ENCODE peak calls at places on chromosomes 6 and 20, in four cellular contexts. J is NCI-H1436, Y is GM03348, S is upper lobe of right lung. P is an unnamed sample.

GRCh38 chr6:65819152-65819551 is 112.1 kb upstream of the EYS start:
- DNase-seq in J (no peak), Y (no peak), S (no peak), P (peak)

GRCh38 chr6:125095501-125096301 is 57.9 kb upstream of the TPD52L1 start:
- DNase-seq in J (no peak), Y (peak), S (no peak), P (no peak)

GRCh38 chr6:76026101-76026500 is 46.4 kb downstream of the IMPG1 start:
- DNase-seq in J (no peak), Y (no peak), S (no peak), P (peak)

GRCh38 chr20:36398515-36398914 is 92.4 kb downstream of the DLGAP4 start:
- DNase-seq in J (no peak), Y (no peak), S (no peak), P (no peak)

GRCh38 chr6:2229742-2230141 is 15.7 kb downstream of the GMDS start:
- DNase-seq in J (no peak), Y (no peak), S (no peak), P (no peak)

GRCh38 chr6:71887744-71888115 is 1.4 kb downstream of the RIMS1 start:
- DNase-seq in J (no peak), Y (no peak), S (no peak), P (no peak)

GRCh38 chr6:14177413-14178082 is 60.0 kb downstream of the CD83 start:
- DNase-seq in J (no peak), Y (no peak), S (no peak), P (no peak)

GRCh38 chr20:14877616-14878015 is 540.2 kb upstream of the FLRT3 start:
- DNase-seq in J (no peak), Y (no peak), S (no peak), P (no peak)

GRCh38 chr20:11917663-11918062 is at the start of gene BTBD3:
- DNase-seq in J (peak), Y (peak), S (no peak), P (peak)

GRCh38 chr20:35325385-35325784 is 33.2 kb upstream of the FAM83C start:
- DNase-seq in J (no peak), Y (no peak), S (no peak), P (no peak)

GRCh38 chr20:45735552-45735951 is 13.4 kb downstream of the SPINT4 start:
- DNase-seq in J (no peak), Y (no peak), S (no peak), P (no peak)

GRCh38 chr20:17765017-17765416 is 65.3 kb downstream of the BANF2 start:
- DNase-seq in J (no peak), Y (no peak), S (no peak), P (no peak)

GRCh38 chr6:53111865-53112264 is 36.8 kb downstream of the GCM1 start:
- DNase-seq in J (no peak), Y (no peak), S (no peak), P (peak)

GRCh38 chr20:64119301-64119680 is 11.9 kb upstream of the NPBWR2 start:
- DNase-seq in J (no peak), Y (no peak), S (peak), P (peak)

GRCh38 chr20:44358776-44359175 is 3.3 kb downstream of the HNF4A start:
- DNase-seq in J (no peak), Y (no peak), S (no peak), P (no peak)

GRCh38 chr20:34171640-34172039 is 59.6 kb upstream of the EIF2S2 start:
- DNase-seq in J (no peak), Y (no peak), S (no peak), P (no peak)

GRCh38 chr20:60214901-60215522 is 256.8 kb downstream of the CDH26 start:
- DNase-seq in J (no peak), Y (no peak), S (no peak), P (no peak)

GRCh38 chr6:43246301-43247114 is 3.2 kb downstream of the TTBK1 start:
- DNase-seq in J (no peak), Y (no peak), S (peak), P (peak)

GRCh38 chr6:4403828-4404227 is 268.5 kb upstream of the ECI2 start:
- DNase-seq in J (no peak), Y (no peak), S (no peak), P (no peak)

GRCh38 chr6:166630421-166630820 is 3.4 kb upstream of the RPS6KA2 start:
- DNase-seq in J (no peak), Y (no peak), S (no peak), P (no peak)

GRCh38 chr20:58994390-58995159 is 12.5 kb downstream of the CTSZ start:
- DNase-seq in J (no peak), Y (no peak), S (no peak), P (no peak)

GRCh38 chr6:52117352-52117751 is 29.9 kb upstream of the PKHD1 start:
- DNase-seq in J (no peak), Y (no peak), S (no peak), P (no peak)

GRCh38 chr6:164911151-164911550 is 398.3 kb downstream of the C6orf118 start:
- DNase-seq in J (no peak), Y (no peak), S (no peak), P (no peak)

GRCh38 chr20:53827996-53828672 is 234.5 kb upstream of the ZNF217 start:
- DNase-seq in J (no peak), Y (peak), S (no peak), P (no peak)

GRCh38 chr20:25310921-25311728 is 63.2 kb downstream of the PYGB start:
- DNase-seq in J (no peak), Y (peak), S (peak), P (no peak)

GRCh38 chr6:133203344-133203697 is 37.8 kb upstream of the EYA4 start:
- DNase-seq in J (no peak), Y (no peak), S (no peak), P (no peak)

GRCh38 chr6:13915566-13916229 is 9.1 kb upstream of the RNF182 start:
- DNase-seq in J (no peak), Y (no peak), S (no peak), P (no peak)

GRCh38 chr20:62533591-62534495 is 58.0 kb upstream of the GATA5 start:
- DNase-seq in J (no peak), Y (no peak), S (no peak), P (no peak)

GRCh38 chr20:63969851-63970713 is at the start of gene ZNF512B:
- DNase-seq in J (peak), Y (peak), S (peak), P (peak)

GRCh38 chr6:140394141-140394540 is 1019.7 kb upstream of the CITED2 start:
- DNase-seq in J (no peak), Y (no peak), S (no peak), P (no peak)

GRCh38 chr6:42105714-42106662 is 36.4 kb downstream of the C6orf132 start:
- DNase-seq in J (no peak), Y (no peak), S (no peak), P (no peak)

GRCh38 chr20:11118802-11119380 is 445.1 kb upstream of the JAG1 start:
- DNase-seq in J (no peak), Y (no peak), S (no peak), P (no peak)

GRCh38 chr6:161676566-161676965 is 402.7 kb upstream of the AGPAT4 start:
- DNase-seq in J (no peak), Y (no peak), S (no peak), P (no peak)

GRCh38 chr20:64065973-64066341 is 3.0 kb downstream of the TCEA2 start:
- DNase-seq in J (no peak), Y (peak), S (no peak), P (no peak)

GRCh38 chr20:19017104-19017690 is 195.2 kb upstream of the SLC24A3 start:
- DNase-seq in J (no peak), Y (no peak), S (no peak), P (no peak)

GRCh38 chr6:154909821-154910220 is 85.3 kb upstream of the TIAM2 start:
- DNase-seq in J (no peak), Y (peak), S (no peak), P (no peak)

GRCh38 chr6:143400258-143401059 is 50.0 kb downstream of the ADAT2 start:
- DNase-seq in J (no peak), Y (no peak), S (no peak), P (peak)

GRCh38 chr20:39004508-39004907 is 42.4 kb downstream of the DHX35 start:
- DNase-seq in J (peak), Y (no peak), S (peak), P (no peak)

GRCh38 chr6:33633462-33634158 is 12.5 kb downstream of the ITPR3 start:
- DNase-seq in J (peak), Y (peak), S (peak), P (peak)

P was measured in DMS53.